ENCODE peak calls at places on chromosomes 4 and X, in ten cellular contexts. One of them, this sample, is unnamed.
A peak's percentile ranks its signal among the peaks of the same experiment; 100 is the strongest.

GRCh38 chr4:82891728-82892466 is 944 bp upstream of the SEC31A start:
- DNase-seq in HCEC 1CT: no peak
- DNase-seq in GM23338: peak; percentile 24
- DNase-seq in right lobe of liver: no peak
- DNase-seq in GM20000: no peak
- DNase-seq in NCI-H446 treated with DMSO at 0.1 percent for 48 hours: no peak
- DNase-seq in mesothelial cell of epicardium: no peak
- DNase-seq in glutamatergic neuron: no peak
- DNase-seq in ureter: no peak
- DNase-seq in activated CD8-positive, alpha-beta T cell treated with anti-CD3 and anti-CD28 coated beads for 36 hours: no peak
- DNase-seq in this sample: peak; percentile 44

GRCh38 chr4:7151668-7152227 is 40.6 kb upstream of the SORCS2 start:
- DNase-seq in glutamatergic neuron: no peak
- DNase-seq in HCEC 1CT: no peak
- DNase-seq in ureter: no peak
- DNase-seq in NCI-H446 treated with DMSO at 0.1 percent for 48 hours: no peak
- DNase-seq in right lobe of liver: no peak
- DNase-seq in activated CD8-positive, alpha-beta T cell treated with anti-CD3 and anti-CD28 coated beads for 36 hours: no peak
- DNase-seq in GM20000: no peak
- DNase-seq in GM23338: no peak
- DNase-seq in mesothelial cell of epicardium: no peak
- DNase-seq in this sample: no peak

GRCh38 chr4:5757091-5757490 is 46.1 kb downstream of the EVC start:
- DNase-seq in ureter: no peak
- DNase-seq in NCI-H446 treated with DMSO at 0.1 percent for 48 hours: no peak
- DNase-seq in GM23338: no peak
- DNase-seq in activated CD8-positive, alpha-beta T cell treated with anti-CD3 and anti-CD28 coated beads for 36 hours: no peak
- DNase-seq in glutamatergic neuron: no peak
- DNase-seq in GM20000: no peak
- DNase-seq in right lobe of liver: no peak
- DNase-seq in mesothelial cell of epicardium: no peak
- DNase-seq in HCEC 1CT: no peak
- DNase-seq in this sample: no peak

GRCh38 chr4:41135761-41136160 is 78.6 kb downstream of the APBB2 start:
- DNase-seq in mesothelial cell of epicardium: no peak
- DNase-seq in GM20000: no peak
- DNase-seq in right lobe of liver: no peak
- DNase-seq in activated CD8-positive, alpha-beta T cell treated with anti-CD3 and anti-CD28 coated beads for 36 hours: no peak
- DNase-seq in glutamatergic neuron: no peak
- DNase-seq in HCEC 1CT: no peak
- DNase-seq in ureter: no peak
- DNase-seq in GM23338: no peak
- DNase-seq in NCI-H446 treated with DMSO at 0.1 percent for 48 hours: no peak
- DNase-seq in this sample: no peak

GRCh38 chr4:170004656-170005250 is 21.4 kb downstream of the MFAP3L start:
- DNase-seq in glutamatergic neuron: no peak
- DNase-seq in HCEC 1CT: no peak
- DNase-seq in GM23338: no peak
- DNase-seq in right lobe of liver: no peak
- DNase-seq in NCI-H446 treated with DMSO at 0.1 percent for 48 hours: no peak
- DNase-seq in GM20000: no peak
- DNase-seq in activated CD8-positive, alpha-beta T cell treated with anti-CD3 and anti-CD28 coated beads for 36 hours: no peak
- DNase-seq in ureter: no peak
- DNase-seq in mesothelial cell of epicardium: no peak
- DNase-seq in this sample: no peak

GRCh38 chrX:31600823-31601222 is 529.0 kb upstream of the FTHL17 start:
- DNase-seq in GM20000: no peak
- DNase-seq in GM23338: no peak
- DNase-seq in NCI-H446 treated with DMSO at 0.1 percent for 48 hours: no peak
- DNase-seq in glutamatergic neuron: no peak
- DNase-seq in ureter: no peak
- DNase-seq in HCEC 1CT: no peak
- DNase-seq in activated CD8-positive, alpha-beta T cell treated with anti-CD3 and anti-CD28 coated beads for 36 hours: no peak
- DNase-seq in right lobe of liver: no peak
- DNase-seq in mesothelial cell of epicardium: no peak
- DNase-seq in this sample: no peak

GRCh38 chr4:48212165-48212564 is 57.5 kb downstream of the TEC start:
- DNase-seq in GM23338: no peak
- DNase-seq in NCI-H446 treated with DMSO at 0.1 percent for 48 hours: no peak
- DNase-seq in right lobe of liver: no peak
- DNase-seq in HCEC 1CT: no peak
- DNase-seq in mesothelial cell of epicardium: no peak
- DNase-seq in ureter: no peak
- DNase-seq in GM20000: peak; percentile 47
- DNase-seq in activated CD8-positive, alpha-beta T cell treated with anti-CD3 and anti-CD28 coated beads for 36 hours: no peak
- DNase-seq in glutamatergic neuron: no peak
- DNase-seq in this sample: no peak

GRCh38 chr4:54683616-54684346 is 26.0 kb downstream of the KIT start:
- DNase-seq in ureter: no peak
- DNase-seq in GM23338: peak; percentile 56
- DNase-seq in HCEC 1CT: peak; percentile 26
- DNase-seq in NCI-H446 treated with DMSO at 0.1 percent for 48 hours: no peak
- DNase-seq in activated CD8-positive, alpha-beta T cell treated with anti-CD3 and anti-CD28 coated beads for 36 hours: peak; percentile 73
- DNase-seq in glutamatergic neuron: no peak
- DNase-seq in right lobe of liver: no peak
- DNase-seq in mesothelial cell of epicardium: no peak
- DNase-seq in GM20000: no peak
- DNase-seq in this sample: peak; percentile 5

GRCh38 chrX:7788334-7788733 is 54.6 kb upstream of the VCX start:
- DNase-seq in ureter: no peak
- DNase-seq in right lobe of liver: no peak
- DNase-seq in HCEC 1CT: no peak
- DNase-seq in activated CD8-positive, alpha-beta T cell treated with anti-CD3 and anti-CD28 coated beads for 36 hours: no peak
- DNase-seq in mesothelial cell of epicardium: no peak
- DNase-seq in NCI-H446 treated with DMSO at 0.1 percent for 48 hours: no peak
- DNase-seq in glutamatergic neuron: no peak
- DNase-seq in GM20000: no peak
- DNase-seq in GM23338: no peak
- DNase-seq in this sample: no peak

GRCh38 chr4:94714360-94714759 is 43.4 kb upstream of the BMPR1B start:
- DNase-seq in GM23338: no peak
- DNase-seq in NCI-H446 treated with DMSO at 0.1 percent for 48 hours: no peak
- DNase-seq in glutamatergic neuron: no peak
- DNase-seq in right lobe of liver: no peak
- DNase-seq in mesothelial cell of epicardium: no peak
- DNase-seq in activated CD8-positive, alpha-beta T cell treated with anti-CD3 and anti-CD28 coated beads for 36 hours: no peak
- DNase-seq in GM20000: no peak
- DNase-seq in ureter: no peak
- DNase-seq in HCEC 1CT: peak; percentile 28
- DNase-seq in this sample: peak; percentile 41

GRCh38 chrX:153689654-153690465 is 2.1 kb downstream of the SLC6A8 start:
- DNase-seq in activated CD8-positive, alpha-beta T cell treated with anti-CD3 and anti-CD28 coated beads for 36 hours: no peak
- DNase-seq in HCEC 1CT: no peak
- DNase-seq in GM20000: no peak
- DNase-seq in mesothelial cell of epicardium: no peak
- DNase-seq in NCI-H446 treated with DMSO at 0.1 percent for 48 hours: no peak
- DNase-seq in glutamatergic neuron: peak; percentile 62
- DNase-seq in GM23338: no peak
- DNase-seq in ureter: no peak
- DNase-seq in right lobe of liver: peak; percentile 15
- DNase-seq in this sample: peak; percentile 34

GRCh38 chr4:186146443-186146842 is 41.9 kb downstream of the FAM149A start:
- DNase-seq in HCEC 1CT: no peak
- DNase-seq in GM20000: no peak
- DNase-seq in GM23338: no peak
- DNase-seq in ureter: no peak
- DNase-seq in mesothelial cell of epicardium: no peak
- DNase-seq in activated CD8-positive, alpha-beta T cell treated with anti-CD3 and anti-CD28 coated beads for 36 hours: no peak
- DNase-seq in right lobe of liver: no peak
- DNase-seq in NCI-H446 treated with DMSO at 0.1 percent for 48 hours: no peak
- DNase-seq in glutamatergic neuron: no peak
- DNase-seq in this sample: no peak

GRCh38 chr4:172352351-172352750 is 539.1 kb downstream of the GALNTL6 start:
- DNase-seq in glutamatergic neuron: no peak
- DNase-seq in right lobe of liver: no peak
- DNase-seq in NCI-H446 treated with DMSO at 0.1 percent for 48 hours: no peak
- DNase-seq in HCEC 1CT: no peak
- DNase-seq in activated CD8-positive, alpha-beta T cell treated with anti-CD3 and anti-CD28 coated beads for 36 hours: no peak
- DNase-seq in mesothelial cell of epicardium: no peak
- DNase-seq in GM20000: no peak
- DNase-seq in GM23338: no peak
- DNase-seq in ureter: no peak
- DNase-seq in this sample: no peak

GRCh38 chr4:88690355-88690754 is 7.3 kb downstream of the NAP1L5 start:
- DNase-seq in right lobe of liver: no peak
- DNase-seq in GM23338: no peak
- DNase-seq in NCI-H446 treated with DMSO at 0.1 percent for 48 hours: no peak
- DNase-seq in activated CD8-positive, alpha-beta T cell treated with anti-CD3 and anti-CD28 coated beads for 36 hours: no peak
- DNase-seq in HCEC 1CT: peak; percentile 36
- DNase-seq in GM20000: no peak
- DNase-seq in glutamatergic neuron: no peak
- DNase-seq in ureter: no peak
- DNase-seq in mesothelial cell of epicardium: no peak
- DNase-seq in this sample: peak; percentile 58

GRCh38 chr4:38464328-38464727 is 199.7 kb upstream of the KLF3 start:
- DNase-seq in HCEC 1CT: no peak
- DNase-seq in activated CD8-positive, alpha-beta T cell treated with anti-CD3 and anti-CD28 coated beads for 36 hours: no peak
- DNase-seq in GM20000: no peak
- DNase-seq in right lobe of liver: no peak
- DNase-seq in glutamatergic neuron: no peak
- DNase-seq in ureter: no peak
- DNase-seq in NCI-H446 treated with DMSO at 0.1 percent for 48 hours: no peak
- DNase-seq in GM23338: no peak
- DNase-seq in mesothelial cell of epicardium: no peak
- DNase-seq in this sample: no peak

GRCh38 chr4:90007494-90008167 is 113.0 kb downstream of the MMRN1 start:
- DNase-seq in mesothelial cell of epicardium: no peak
- DNase-seq in activated CD8-positive, alpha-beta T cell treated with anti-CD3 and anti-CD28 coated beads for 36 hours: no peak
- DNase-seq in HCEC 1CT: no peak
- DNase-seq in ureter: no peak
- DNase-seq in glutamatergic neuron: no peak
- DNase-seq in NCI-H446 treated with DMSO at 0.1 percent for 48 hours: no peak
- DNase-seq in GM23338: peak; percentile 5
- DNase-seq in GM20000: no peak
- DNase-seq in right lobe of liver: no peak
- DNase-seq in this sample: no peak

GRCh38 chrX:21798677-21799219 is 40.7 kb upstream of the MBTPS2 start:
- DNase-seq in activated CD8-positive, alpha-beta T cell treated with anti-CD3 and anti-CD28 coated beads for 36 hours: no peak
- DNase-seq in GM20000: no peak
- DNase-seq in glutamatergic neuron: no peak
- DNase-seq in mesothelial cell of epicardium: no peak
- DNase-seq in NCI-H446 treated with DMSO at 0.1 percent for 48 hours: peak; percentile 27
- DNase-seq in HCEC 1CT: peak; percentile 24
- DNase-seq in ureter: no peak
- DNase-seq in right lobe of liver: peak; percentile 44
- DNase-seq in GM23338: no peak
- DNase-seq in this sample: peak; percentile 93

GRCh38 chrX:87728459-87728858 is 210.9 kb downstream of the KLHL4 start:
- DNase-seq in GM20000: no peak
- DNase-seq in right lobe of liver: no peak
- DNase-seq in HCEC 1CT: no peak
- DNase-seq in ureter: no peak
- DNase-seq in activated CD8-positive, alpha-beta T cell treated with anti-CD3 and anti-CD28 coated beads for 36 hours: no peak
- DNase-seq in GM23338: no peak
- DNase-seq in mesothelial cell of epicardium: no peak
- DNase-seq in NCI-H446 treated with DMSO at 0.1 percent for 48 hours: peak; percentile 1
- DNase-seq in glutamatergic neuron: no peak
- DNase-seq in this sample: no peak

GRCh38 chr4:60683357-60683756 is 516.8 kb upstream of the ADGRL3 start:
- DNase-seq in HCEC 1CT: peak; percentile 39
- DNase-seq in NCI-H446 treated with DMSO at 0.1 percent for 48 hours: no peak
- DNase-seq in right lobe of liver: no peak
- DNase-seq in ureter: no peak
- DNase-seq in mesothelial cell of epicardium: no peak
- DNase-seq in glutamatergic neuron: no peak
- DNase-seq in GM20000: no peak
- DNase-seq in activated CD8-positive, alpha-beta T cell treated with anti-CD3 and anti-CD28 coated beads for 36 hours: no peak
- DNase-seq in GM23338: no peak
- DNase-seq in this sample: peak; percentile 89

GRCh38 chr4:181569553-181569952 is 673.6 kb upstream of the TENM3 start:
- DNase-seq in ureter: no peak
- DNase-seq in GM23338: peak; percentile 62
- DNase-seq in right lobe of liver: no peak
- DNase-seq in NCI-H446 treated with DMSO at 0.1 percent for 48 hours: no peak
- DNase-seq in activated CD8-positive, alpha-beta T cell treated with anti-CD3 and anti-CD28 coated beads for 36 hours: no peak
- DNase-seq in mesothelial cell of epicardium: no peak
- DNase-seq in glutamatergic neuron: no peak
- DNase-seq in HCEC 1CT: peak; percentile 53
- DNase-seq in GM20000: peak; percentile 26
- DNase-seq in this sample: peak; percentile 72

GRCh38 chr4:82201303-82201702 is 172.5 kb downstream of the HNRNPD start:
- DNase-seq in HCEC 1CT: no peak
- DNase-seq in activated CD8-positive, alpha-beta T cell treated with anti-CD3 and anti-CD28 coated beads for 36 hours: no peak
- DNase-seq in GM20000: no peak
- DNase-seq in NCI-H446 treated with DMSO at 0.1 percent for 48 hours: peak; percentile 50
- DNase-seq in glutamatergic neuron: no peak
- DNase-seq in GM23338: no peak
- DNase-seq in mesothelial cell of epicardium: no peak
- DNase-seq in right lobe of liver: peak; percentile 31
- DNase-seq in ureter: no peak
- DNase-seq in this sample: peak; percentile 50

GRCh38 chr4:153748378-153748777 is 11.4 kb downstream of the RNF175 start:
- DNase-seq in mesothelial cell of epicardium: no peak
- DNase-seq in activated CD8-positive, alpha-beta T cell treated with anti-CD3 and anti-CD28 coated beads for 36 hours: no peak
- DNase-seq in GM23338: no peak
- DNase-seq in glutamatergic neuron: no peak
- DNase-seq in ureter: peak; percentile 78
- DNase-seq in HCEC 1CT: peak; percentile 58
- DNase-seq in GM20000: no peak
- DNase-seq in NCI-H446 treated with DMSO at 0.1 percent for 48 hours: no peak
- DNase-seq in right lobe of liver: no peak
- DNase-seq in this sample: peak; percentile 47

GRCh38 chr4:52057196-52057595 is 6.1 kb downstream of the SPATA18 start:
- DNase-seq in right lobe of liver: no peak
- DNase-seq in activated CD8-positive, alpha-beta T cell treated with anti-CD3 and anti-CD28 coated beads for 36 hours: no peak
- DNase-seq in mesothelial cell of epicardium: no peak
- DNase-seq in GM20000: no peak
- DNase-seq in HCEC 1CT: no peak
- DNase-seq in glutamatergic neuron: no peak
- DNase-seq in ureter: no peak
- DNase-seq in NCI-H446 treated with DMSO at 0.1 percent for 48 hours: no peak
- DNase-seq in GM23338: no peak
- DNase-seq in this sample: no peak

GRCh38 chr4:140326395-140326993 is 47.0 kb upstream of the SCOC start:
- DNase-seq in GM23338: peak; percentile 68
- DNase-seq in NCI-H446 treated with DMSO at 0.1 percent for 48 hours: peak; percentile 61
- DNase-seq in glutamatergic neuron: no peak
- DNase-seq in activated CD8-positive, alpha-beta T cell treated with anti-CD3 and anti-CD28 coated beads for 36 hours: peak; percentile 18
- DNase-seq in ureter: no peak
- DNase-seq in GM20000: no peak
- DNase-seq in right lobe of liver: no peak
- DNase-seq in HCEC 1CT: peak; percentile 24
- DNase-seq in mesothelial cell of epicardium: no peak
- DNase-seq in this sample: peak; percentile 48

GRCh38 chrX:19753368-19753767 is 134.0 kb downstream of the SH3KBP1 start:
- DNase-seq in activated CD8-positive, alpha-beta T cell treated with anti-CD3 and anti-CD28 coated beads for 36 hours: no peak
- DNase-seq in right lobe of liver: no peak
- DNase-seq in ureter: no peak
- DNase-seq in NCI-H446 treated with DMSO at 0.1 percent for 48 hours: no peak
- DNase-seq in GM23338: no peak
- DNase-seq in HCEC 1CT: no peak
- DNase-seq in glutamatergic neuron: no peak
- DNase-seq in GM20000: no peak
- DNase-seq in mesothelial cell of epicardium: no peak
- DNase-seq in this sample: no peak

GRCh38 chr4:154329268-154329858 is 162.2 kb downstream of the DCHS2 start:
- DNase-seq in HCEC 1CT: no peak
- DNase-seq in glutamatergic neuron: no peak
- DNase-seq in ureter: no peak
- DNase-seq in GM20000: peak; percentile 9
- DNase-seq in right lobe of liver: no peak
- DNase-seq in activated CD8-positive, alpha-beta T cell treated with anti-CD3 and anti-CD28 coated beads for 36 hours: peak; percentile 2
- DNase-seq in mesothelial cell of epicardium: no peak
- DNase-seq in NCI-H446 treated with DMSO at 0.1 percent for 48 hours: no peak
- DNase-seq in GM23338: peak; percentile 60
- DNase-seq in this sample: peak; percentile 10

GRCh38 chr4:169649545-169650226 is 29.3 kb downstream of the CLCN3 start:
- DNase-seq in NCI-H446 treated with DMSO at 0.1 percent for 48 hours: no peak
- DNase-seq in GM23338: no peak
- DNase-seq in glutamatergic neuron: no peak
- DNase-seq in HCEC 1CT: no peak
- DNase-seq in ureter: no peak
- DNase-seq in activated CD8-positive, alpha-beta T cell treated with anti-CD3 and anti-CD28 coated beads for 36 hours: no peak
- DNase-seq in GM20000: no peak
- DNase-seq in right lobe of liver: no peak
- DNase-seq in mesothelial cell of epicardium: no peak
- DNase-seq in this sample: peak; percentile 27

GRCh38 chr4:143224255-143224654 is 39.5 kb downstream of the USP38 start:
- DNase-seq in activated CD8-positive, alpha-beta T cell treated with anti-CD3 and anti-CD28 coated beads for 36 hours: no peak
- DNase-seq in mesothelial cell of epicardium: no peak
- DNase-seq in glutamatergic neuron: no peak
- DNase-seq in ureter: no peak
- DNase-seq in HCEC 1CT: no peak
- DNase-seq in GM20000: no peak
- DNase-seq in right lobe of liver: no peak
- DNase-seq in GM23338: no peak
- DNase-seq in NCI-H446 treated with DMSO at 0.1 percent for 48 hours: no peak
- DNase-seq in this sample: no peak